ENCODE peak calls at places on chromosomes 1 and 21, in five cellular contexts. One of them, this sample, is unnamed.

GRCh38 chr1:22741118-22741517 is 30.5 kb downstream of the EPHB2 start:
- DNase-seq in coronary artery: no peak
- DNase-seq in RWPE1: no peak
- DNase-seq in astrocyte: no peak
- DNase-seq in mesothelial cell of epicardium: no peak
- DNase-seq in this sample: no peak

GRCh38 chr1:185420588-185421081 is 103.6 kb upstream of the IVNS1ABP start:
- DNase-seq in coronary artery: no peak
- DNase-seq in RWPE1: no peak
- DNase-seq in astrocyte: no peak
- DNase-seq in mesothelial cell of epicardium: no peak
- DNase-seq in this sample: no peak

GRCh38 chr1:29753771-29754607 is 517.7 kb downstream of the PTPRU start:
- DNase-seq in coronary artery: peak
- DNase-seq in RWPE1: no peak
- DNase-seq in astrocyte: no peak
- DNase-seq in mesothelial cell of epicardium: peak
- DNase-seq in this sample: peak

GRCh38 chr1:167618366-167618765 is 11.7 kb upstream of the RCSD1 start:
- DNase-seq in coronary artery: no peak
- DNase-seq in RWPE1: no peak
- DNase-seq in astrocyte: no peak
- DNase-seq in mesothelial cell of epicardium: no peak
- DNase-seq in this sample: peak

GRCh38 chr1:71881611-71882010 is 400.7 kb downstream of the NEGR1 start:
- DNase-seq in coronary artery: no peak
- DNase-seq in RWPE1: no peak
- DNase-seq in astrocyte: peak
- DNase-seq in mesothelial cell of epicardium: no peak
- DNase-seq in this sample: no peak

GRCh38 chr1:1943834-1944570 is 24.9 kb upstream of the TMEM52 start:
- DNase-seq in coronary artery: no peak
- DNase-seq in RWPE1: peak
- DNase-seq in astrocyte: peak
- DNase-seq in mesothelial cell of epicardium: peak
- DNase-seq in this sample: peak

GRCh38 chr1:24101796-24102580 is 9.9 kb downstream of the MYOM3 start:
- DNase-seq in coronary artery: no peak
- DNase-seq in RWPE1: no peak
- DNase-seq in astrocyte: no peak
- DNase-seq in mesothelial cell of epicardium: no peak
- DNase-seq in this sample: no peak

GRCh38 chr1:52054496-52055065 is 410 bp downstream of the TXNDC12 start:
- DNase-seq in coronary artery: no peak
- DNase-seq in RWPE1: no peak
- DNase-seq in astrocyte: no peak
- DNase-seq in mesothelial cell of epicardium: no peak
- DNase-seq in this sample: no peak

GRCh38 chr1:222171005-222171404 is 376.9 kb downstream of the HHIPL2 start:
- DNase-seq in coronary artery: no peak
- DNase-seq in RWPE1: peak
- DNase-seq in astrocyte: peak
- DNase-seq in mesothelial cell of epicardium: no peak
- DNase-seq in this sample: no peak

GRCh38 chr1:112143871-112144441 is 154.5 kb upstream of the KCND3 start:
- DNase-seq in coronary artery: no peak
- DNase-seq in RWPE1: no peak
- DNase-seq in astrocyte: no peak
- DNase-seq in mesothelial cell of epicardium: no peak
- DNase-seq in this sample: no peak

GRCh38 chr1:202171292-202172014 is 11.1 kb upstream of the PTPN7 start:
- DNase-seq in coronary artery: no peak
- DNase-seq in RWPE1: no peak
- DNase-seq in astrocyte: no peak
- DNase-seq in mesothelial cell of epicardium: no peak
- DNase-seq in this sample: no peak

GRCh38 chr1:178266619-178267066 is 172.7 kb downstream of the RASAL2 start:
- DNase-seq in coronary artery: no peak
- DNase-seq in RWPE1: no peak
- DNase-seq in astrocyte: no peak
- DNase-seq in mesothelial cell of epicardium: no peak
- DNase-seq in this sample: no peak

GRCh38 chr1:208219098-208219658 is 25.0 kb downstream of the PLXNA2 start:
- DNase-seq in coronary artery: no peak
- DNase-seq in RWPE1: peak
- DNase-seq in astrocyte: no peak
- DNase-seq in mesothelial cell of epicardium: no peak
- DNase-seq in this sample: no peak

GRCh38 chr21:38037416-38037815 is 121.2 kb upstream of the KCNJ6 start:
- DNase-seq in coronary artery: no peak
- DNase-seq in RWPE1: peak
- DNase-seq in astrocyte: peak
- DNase-seq in mesothelial cell of epicardium: no peak
- DNase-seq in this sample: no peak

GRCh38 chr1:234214129-234214910 is 158.9 kb upstream of the COA6 start:
- DNase-seq in coronary artery: no peak
- DNase-seq in RWPE1: peak
- DNase-seq in astrocyte: peak
- DNase-seq in mesothelial cell of epicardium: peak
- DNase-seq in this sample: no peak
- TF ChIP-seq CTCF in coronary artery: no peak
- TF ChIP-seq CTCF in RWPE1: no peak
- TF ChIP-seq CTCF in astrocyte: no peak
- TF ChIP-seq CTCF in mesothelial cell of epicardium: no peak
- TF ChIP-seq CTCF in this sample: no peak

DNA sequence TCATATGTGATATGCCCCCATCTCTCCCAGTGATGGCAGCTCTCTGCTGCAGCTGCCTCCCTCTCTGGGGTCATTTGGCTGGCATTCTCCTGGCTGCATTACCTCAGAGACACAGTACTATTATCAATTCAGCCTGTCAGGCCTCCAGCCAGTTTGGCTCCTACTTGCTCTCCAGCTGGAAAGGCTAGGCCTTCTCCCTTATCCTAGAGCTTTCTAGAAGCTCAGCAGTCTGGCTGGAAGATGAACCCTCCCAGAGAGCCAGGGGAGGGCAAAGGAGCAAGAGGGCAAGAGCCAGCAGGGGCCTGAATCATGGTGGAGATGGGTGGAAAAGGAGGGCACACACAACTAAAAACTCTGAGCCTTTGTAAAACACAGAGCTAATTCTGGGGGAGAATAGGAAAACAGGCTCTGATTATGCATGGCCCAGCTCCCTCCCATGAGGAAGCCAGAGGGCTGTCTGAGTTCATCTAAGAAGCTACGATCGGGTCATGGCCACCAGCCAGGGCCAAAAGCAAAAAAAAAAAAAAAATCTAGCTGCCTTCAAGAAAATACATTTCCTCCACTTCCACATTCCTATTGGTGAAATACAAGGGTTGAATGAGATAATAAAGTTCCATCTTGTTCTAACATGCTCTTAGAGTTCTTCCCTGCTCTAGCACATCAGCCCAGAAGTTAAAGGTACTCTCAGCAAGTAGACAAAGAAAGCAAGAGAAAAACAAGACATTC is 8.8 kb downstream of the LAMB3 start:
- DNase-seq in coronary artery: no peak
- DNase-seq in RWPE1: peak
- DNase-seq in astrocyte: no peak
- DNase-seq in mesothelial cell of epicardium: no peak
- DNase-seq in this sample: no peak
- TF ChIP-seq CTCF in coronary artery: no peak
- TF ChIP-seq CTCF in RWPE1: no peak
- TF ChIP-seq CTCF in astrocyte: no peak
- TF ChIP-seq CTCF in mesothelial cell of epicardium: no peak
- TF ChIP-seq CTCF in this sample: no peak

GRCh38 chr1:115647507-115647906 is 5.7 kb downstream of the VANGL1 start:
- DNase-seq in coronary artery: peak
- DNase-seq in RWPE1: no peak
- DNase-seq in astrocyte: no peak
- DNase-seq in mesothelial cell of epicardium: no peak
- DNase-seq in this sample: no peak
- TF ChIP-seq CTCF in coronary artery: no peak
- TF ChIP-seq CTCF in RWPE1: no peak
- TF ChIP-seq CTCF in astrocyte: no peak
- TF ChIP-seq CTCF in mesothelial cell of epicardium: no peak
- TF ChIP-seq CTCF in this sample: no peak

GRCh38 chr1:39711359-39712340 is 20.4 kb upstream of the HPCAL4 start:
- DNase-seq in coronary artery: no peak
- DNase-seq in RWPE1: no peak
- DNase-seq in astrocyte: peak
- DNase-seq in mesothelial cell of epicardium: no peak
- DNase-seq in this sample: peak
- TF ChIP-seq CTCF in coronary artery: no peak
- TF ChIP-seq CTCF in RWPE1: no peak
- TF ChIP-seq CTCF in astrocyte: no peak
- TF ChIP-seq CTCF in mesothelial cell of epicardium: no peak
- TF ChIP-seq CTCF in this sample: no peak

GRCh38 chr1:60386259-60386658 is 312.7 kb upstream of the C1orf87 start:
- DNase-seq in coronary artery: no peak
- DNase-seq in RWPE1: no peak
- DNase-seq in astrocyte: peak
- DNase-seq in mesothelial cell of epicardium: no peak
- DNase-seq in this sample: no peak
- TF ChIP-seq CTCF in coronary artery: no peak
- TF ChIP-seq CTCF in RWPE1: no peak
- TF ChIP-seq CTCF in astrocyte: no peak
- TF ChIP-seq CTCF in mesothelial cell of epicardium: no peak
- TF ChIP-seq CTCF in this sample: peak

GRCh38 chr1:64378826-64379225 is 91.1 kb upstream of the CACHD1 start:
- DNase-seq in coronary artery: no peak
- DNase-seq in RWPE1: no peak
- DNase-seq in astrocyte: no peak
- DNase-seq in mesothelial cell of epicardium: no peak
- DNase-seq in this sample: no peak
- TF ChIP-seq CTCF in coronary artery: no peak
- TF ChIP-seq CTCF in RWPE1: no peak
- TF ChIP-seq CTCF in astrocyte: no peak
- TF ChIP-seq CTCF in mesothelial cell of epicardium: no peak
- TF ChIP-seq CTCF in this sample: no peak

DNA sequence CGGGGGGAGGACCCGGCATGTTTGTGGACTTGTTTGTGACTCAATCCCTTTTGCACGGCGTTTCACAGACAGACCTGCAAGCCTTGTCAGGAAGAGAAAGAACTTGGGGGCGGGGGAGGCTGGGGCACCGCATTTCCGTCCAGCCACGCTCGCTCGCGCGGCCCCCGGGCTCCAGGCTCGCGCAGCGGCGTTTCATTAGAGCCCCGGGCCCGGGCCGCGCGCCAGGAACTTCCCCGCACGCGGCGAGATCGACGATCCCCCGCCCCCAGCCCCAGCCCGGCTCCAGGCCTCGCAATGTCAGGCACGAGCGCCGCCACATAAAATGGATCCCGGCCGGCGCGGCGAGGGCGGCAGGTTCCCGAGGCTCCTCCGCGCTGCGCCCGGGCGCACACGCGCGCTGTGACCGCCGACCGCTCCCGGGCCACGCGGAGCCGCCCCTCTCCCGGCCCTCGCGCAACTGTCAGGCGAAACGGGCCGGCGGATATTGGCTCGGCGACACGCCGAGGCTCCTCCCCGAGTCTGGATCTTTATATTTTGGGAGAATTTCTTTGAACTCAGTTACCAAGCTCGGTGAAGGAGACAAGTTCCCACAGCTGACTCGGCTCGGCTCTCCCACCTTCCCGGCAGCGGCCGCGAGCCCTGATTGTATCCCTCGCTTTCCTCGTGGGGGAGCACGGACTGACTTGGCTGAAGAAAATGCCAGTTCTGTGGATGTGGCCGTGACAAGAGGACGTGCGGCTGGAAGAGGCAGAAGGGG is at the start of gene KIF26B:
- DNase-seq in coronary artery: no peak
- DNase-seq in RWPE1: peak
- DNase-seq in astrocyte: peak
- DNase-seq in mesothelial cell of epicardium: peak
- DNase-seq in this sample: no peak
- TF ChIP-seq CTCF in coronary artery: no peak
- TF ChIP-seq CTCF in RWPE1: no peak
- TF ChIP-seq CTCF in astrocyte: no peak
- TF ChIP-seq CTCF in mesothelial cell of epicardium: no peak
- TF ChIP-seq CTCF in this sample: no peak